ENCODE peak calls at places on chromosomes 11 and 22, in five cellular contexts. N is T-cell, U is lung, W is osteocyte, X is germinal center. B is an unnamed sample.

GRCh38 chr22:31969789-31970489 is 25.6 kb downstream of the YWHAH start:
- DNase-seq in W (no peak), U (peak), N (peak), X (peak), B (peak)

GRCh38 chr22:27986459-27986858 is 67.4 kb upstream of the PITPNB start:
- DNase-seq in W (peak), X (no peak), N (no peak), U (no peak), B (no peak)

GRCh38 chr11:2305140-2305861 is 3.5 kb downstream of the TSPAN32 start:
- DNase-seq in W (peak), X (peak), N (peak), U (peak), B (peak)

GRCh38 chr11:2102132-2102882 is 36.9 kb downstream of the IGF2 start:
- DNase-seq in N (no peak), U (no peak), W (no peak), X (no peak), B (no peak)

GRCh38 chr11:15889353-15889752 is 467.0 kb downstream of the SOX6 start:
- DNase-seq in W (no peak), U (no peak), X (no peak), N (no peak), B (no peak)

GRCh38 chr22:17924735-17925727 is 99.3 kb downstream of the MICAL3 start:
- DNase-seq in X (no peak), N (no peak), W (no peak), U (no peak), B (no peak)

GRCh38 chr22:25960375-25960774 is 208.9 kb upstream of the SEZ6L start:
- DNase-seq in N (no peak), W (no peak), U (no peak), X (no peak), B (no peak)

GRCh38 chr11:1837171-1838076 is 1.4 kb upstream of the TNNI2 start:
- DNase-seq in X (peak), N (peak), W (no peak), U (no peak), B (peak)

GRCh38 chr22:27880778-27881394 is 38.2 kb downstream of the PITPNB start:
- DNase-seq in U (peak), W (no peak), N (peak), X (peak), B (no peak)

GRCh38 chr11:9142732-9143131 is 51.3 kb upstream of the SCUBE2 start:
- DNase-seq in N (no peak), U (no peak), X (no peak), W (no peak), B (no peak)

GRCh38 chr11:61071208-61071681 is 31.0 kb upstream of the CD5 start:
- DNase-seq in N (peak), U (no peak), W (no peak), X (peak), B (peak)

GRCh38 chr11:111707039-111707690 is 59.0 kb downstream of the PPP2R1B start:
- DNase-seq in N (no peak), X (no peak), U (peak), W (no peak), B (no peak)

GRCh38 chr11:8250446-8250845 is 13.2 kb downstream of the LMO1 start:
- DNase-seq in N (no peak), U (no peak), W (no peak), X (no peak), B (no peak)

GRCh38 chr22:47398921-47399790 is 636.7 kb downstream of the TBC1D22A start:
- DNase-seq in U (no peak), W (no peak), X (no peak), N (no peak), B (no peak)

GRCh38 chr11:44030276-44030932 is 17.4 kb upstream of the ACCSL start:
- DNase-seq in N (no peak), U (peak), X (no peak), W (peak), B (no peak)

GRCh38 chr22:44680481-44680894 is 21.5 kb upstream of the PRR5 start:
- DNase-seq in X (no peak), N (no peak), U (no peak), W (no peak), B (no peak)

GRCh38 chr22:29093030-29093429 is 20.2 kb downstream of the KREMEN1 start:
- DNase-seq in X (no peak), W (no peak), U (no peak), N (no peak), B (no peak)

GRCh38 chr11:78131956-78132355 is 7.5 kb downstream of the ALG8 start:
- DNase-seq in X (no peak), W (no peak), N (no peak), U (no peak), B (no peak)

GRCh38 chr11:83159901-83160865 is 3.3 kb downstream of the PCF11 start:
- DNase-seq in N (peak), U (no peak), W (no peak), X (no peak), B (no peak)

GRCh38 chr11:78806214-78807004 is 231.7 kb upstream of the NARS2 start:
- DNase-seq in N (no peak), U (no peak), W (no peak), X (no peak), B (no peak)

GRCh38 chr22:45441158-45441557 is 27.7 kb downstream of the RIBC2 start:
- DNase-seq in N (peak), W (no peak), X (peak), U (peak), B (peak)

GRCh38 chr11:67312187-67313021 is 9.1 kb downstream of the SSH3 start:
- DNase-seq in U (peak), X (no peak), N (no peak), W (no peak), B (no peak)

GRCh38 chr11:2889399-2890273 is 4.1 kb upstream of the CDKN1C start:
- DNase-seq in N (no peak), U (no peak), W (no peak), X (no peak), B (no peak)

B was measured in CD4-positive, alpha-beta T cell.